ENCODE peak calls at places on chromosomes 5 and 9, in nine cellular contexts. U, W, F, H, B, X, L, K and R are unnamed samples.
A peak's percentile ranks its signal among the peaks of the same experiment; 100 is the strongest.

GRCh38 chr9:115672477-115673316 is 480.9 kb upstream of the PAPPA start:
- DNase-seq in U (no peak), H (peak; percentile 96), F (no peak), X (no peak), K (no peak), L (no peak), B (no peak), W (no peak), R (no peak)

GRCh38 chr5:175681045-175681974 is 23.4 kb downstream of the HRH2 start:
- DNase-seq in B (no peak), K (no peak), H (no peak), L (no peak), U (no peak), X (no peak), W (no peak), F (no peak), R (no peak)

GRCh38 chr5:72692273-72692672 is 124.2 kb upstream of the TNPO1 start:
- DNase-seq in X (no peak), L (no peak), K (no peak), B (no peak), F (no peak), U (no peak), H (peak; percentile 71), W (no peak), R (no peak)

GRCh38 chr5:372556-372910 is 51.0 kb downstream of the AHRR start:
- DNase-seq in U (no peak), B (no peak), H (no peak), X (no peak), K (no peak), F (no peak), L (no peak), W (no peak), R (peak; percentile 19)

GRCh38 chr9:127968717-127969383 is 11.9 kb downstream of the EEIG1 start:
- DNase-seq in W (no peak), L (no peak), K (no peak), F (peak; percentile 63), U (no peak), H (peak; percentile 86), X (no peak), B (peak; percentile 67), R (peak; percentile 72)

GRCh38 chr9:122464633-122465567 is 12.8 kb downstream of the OR1J1 start:
- DNase-seq in K (peak; percentile 66), F (peak; percentile 76), L (peak; percentile 54), H (peak; percentile 92), X (peak; percentile 76), U (peak; percentile 96), W (peak; percentile 77), B (peak; percentile 75), R (peak; percentile 73)

GRCh38 chr5:107680099-107680498 is 9.4 kb upstream of the EFNA5 start:
- DNase-seq in X (no peak), B (no peak), W (no peak), F (no peak), L (no peak), H (no peak), K (no peak), U (no peak), R (no peak)

GRCh38 chr5:103435136-103435914 is 127.3 kb downstream of the NUDT12 start:
- DNase-seq in K (no peak), F (no peak), W (no peak), U (no peak), B (no peak), H (no peak), X (no peak), L (no peak), R (no peak)

GRCh38 chr9:76373173-76373771 is 21.0 kb downstream of the RFK start:
- DNase-seq in U (peak; percentile 22), F (no peak), L (no peak), W (no peak), K (no peak), X (no peak), H (peak; percentile 18), B (peak; percentile 97), R (peak; percentile 67)

GRCh38 chr5:95733100-95733499 is 2.0 kb downstream of the RHOBTB3 start:
- DNase-seq in U (no peak), F (no peak), W (no peak), X (no peak), L (no peak), H (no peak), K (no peak), B (no peak), R (no peak)

GRCh38 chr5:174323878-174324281 is 278.4 kb downstream of the NSG2 start:
- DNase-seq in K (no peak), H (no peak), W (no peak), F (no peak), X (peak; percentile 16), L (peak; percentile 44), U (peak; percentile 2), B (no peak), R (no peak)

GRCh38 chr5:169666365-169666764 is 29.3 kb downstream of the DOCK2 start:
- DNase-seq in B (no peak), K (no peak), L (no peak), W (no peak), F (no peak), X (no peak), H (no peak), U (no peak), R (no peak)

GRCh38 chr9:22238809-22239684 is 207.6 kb upstream of the DMRTA1 start:
- DNase-seq in B (peak; percentile 50), F (peak; percentile 16), K (no peak), W (no peak), U (peak; percentile 57), X (no peak), H (no peak), L (no peak), R (no peak)

GRCh38 chr5:29208026-29208425 is 1985.5 kb upstream of the CDH6 start:
- DNase-seq in K (no peak), H (no peak), F (no peak), U (no peak), L (no peak), W (no peak), X (no peak), B (no peak), R (no peak)